ENCODE peak calls at places on chromosomes 4 and X, in four cellular contexts. One of them, this sample, is unnamed.

GRCh38 chr4:99324978-99325377 is 3.8 kb upstream of the ADH1B start:
- DNase-seq in CD8-positive, alpha-beta T cell: no peak
- DNase-seq in psoas muscle: peak
- DNase-seq in right atrium auricular region: peak
- DNase-seq in this sample: no peak

GRCh38 chrX:107449490-107450175 is at the start of gene FRMPD3:
- DNase-seq in CD8-positive, alpha-beta T cell: no peak
- DNase-seq in psoas muscle: no peak
- DNase-seq in right atrium auricular region: no peak
- DNase-seq in this sample: no peak

GRCh38 chr4:119861731-119862130 is 204.9 kb downstream of the MAD2L1 start:
- DNase-seq in CD8-positive, alpha-beta T cell: no peak
- DNase-seq in psoas muscle: no peak
- DNase-seq in right atrium auricular region: no peak
- DNase-seq in this sample: no peak

GRCh38 chr4:27100713-27101112 is 240.1 kb downstream of the STIM2 start:
- DNase-seq in CD8-positive, alpha-beta T cell: no peak
- DNase-seq in psoas muscle: no peak
- DNase-seq in right atrium auricular region: no peak
- DNase-seq in this sample: no peak

GRCh38 chr4:154018659-154019058 is 229.8 kb upstream of the SFRP2 start:
- DNase-seq in CD8-positive, alpha-beta T cell: no peak
- DNase-seq in psoas muscle: no peak
- DNase-seq in right atrium auricular region: no peak
- DNase-seq in this sample: no peak

GRCh38 chr4:173287486-173287885 is 46.7 kb downstream of the HMGB2 start:
- DNase-seq in CD8-positive, alpha-beta T cell: no peak
- DNase-seq in psoas muscle: no peak
- DNase-seq in right atrium auricular region: no peak
- DNase-seq in this sample: no peak

GRCh38 chr4:87179751-87180150 is 40.7 kb downstream of the KLHL8 start:
- DNase-seq in CD8-positive, alpha-beta T cell: no peak
- DNase-seq in psoas muscle: no peak
- DNase-seq in right atrium auricular region: no peak
- DNase-seq in this sample: no peak

GRCh38 chr4:12852338-12853307 is 631.5 kb downstream of the RAB28 start:
- DNase-seq in CD8-positive, alpha-beta T cell: no peak
- DNase-seq in psoas muscle: no peak
- DNase-seq in right atrium auricular region: no peak
- DNase-seq in this sample: no peak

GRCh38 chr4:37895271-37895670 is 4.4 kb downstream of the TBC1D1 start:
- DNase-seq in CD8-positive, alpha-beta T cell: no peak
- DNase-seq in psoas muscle: no peak
- DNase-seq in right atrium auricular region: no peak
- DNase-seq in this sample: no peak

GRCh38 chr4:158588777-158589176 is 67.1 kb downstream of the RXFP1 start:
- DNase-seq in CD8-positive, alpha-beta T cell: no peak
- DNase-seq in psoas muscle: no peak
- DNase-seq in right atrium auricular region: no peak
- DNase-seq in this sample: no peak

GRCh38 chrX:40434443-40434842 is 146.3 kb upstream of the ATP6AP2 start:
- DNase-seq in CD8-positive, alpha-beta T cell: no peak
- DNase-seq in psoas muscle: no peak
- DNase-seq in right atrium auricular region: no peak
- DNase-seq in this sample: no peak

GRCh38 chrX:16807548-16807947 is 21.3 kb downstream of the TXLNG start:
- DNase-seq in CD8-positive, alpha-beta T cell: no peak
- DNase-seq in psoas muscle: no peak
- DNase-seq in right atrium auricular region: no peak
- DNase-seq in this sample: no peak

GRCh38 chrX:70423937-70424336 is 823 bp downstream of the GDPD2 start:
- DNase-seq in CD8-positive, alpha-beta T cell: no peak
- DNase-seq in psoas muscle: no peak
- DNase-seq in right atrium auricular region: no peak
- DNase-seq in this sample: no peak

GRCh38 chr4:156734965-156735895 is 236.4 kb downstream of the PDGFC start:
- DNase-seq in CD8-positive, alpha-beta T cell: no peak
- DNase-seq in psoas muscle: no peak
- DNase-seq in right atrium auricular region: no peak
- DNase-seq in this sample: no peak

GRCh38 chrX:125295337-125295736 is 24.3 kb upstream of the TEX13C start:
- DNase-seq in CD8-positive, alpha-beta T cell: no peak
- DNase-seq in psoas muscle: no peak
- DNase-seq in right atrium auricular region: no peak
- DNase-seq in this sample: no peak

GRCh38 chrX:42943051-42943450 is 165.1 kb upstream of the PPP1R2C start:
- DNase-seq in CD8-positive, alpha-beta T cell: peak
- DNase-seq in psoas muscle: no peak
- DNase-seq in right atrium auricular region: no peak
- DNase-seq in this sample: no peak

GRCh38 chrX:9164535-9165425 is 130.9 kb upstream of the FAM9B start:
- DNase-seq in CD8-positive, alpha-beta T cell: no peak
- DNase-seq in psoas muscle: no peak
- DNase-seq in right atrium auricular region: no peak
- DNase-seq in this sample: no peak

GRCh38 chr4:16225996-16226815 is at the start of gene TAPT1:
- DNase-seq in CD8-positive, alpha-beta T cell: peak
- DNase-seq in psoas muscle: peak
- DNase-seq in right atrium auricular region: peak
- DNase-seq in this sample: peak

GRCh38 chrX:104315555-104315954 is 60.8 kb upstream of the ESX1 start:
- DNase-seq in CD8-positive, alpha-beta T cell: no peak
- DNase-seq in psoas muscle: no peak
- DNase-seq in right atrium auricular region: no peak
- DNase-seq in this sample: no peak

GRCh38 chr4:63232058-63232457 is 1177.2 kb downstream of the TECRL start:
- DNase-seq in CD8-positive, alpha-beta T cell: no peak
- DNase-seq in psoas muscle: no peak
- DNase-seq in right atrium auricular region: no peak
- DNase-seq in this sample: no peak

GRCh38 chrX:44203791-44204190 is 139.7 kb downstream of the EFHC2 start:
- DNase-seq in CD8-positive, alpha-beta T cell: no peak
- DNase-seq in psoas muscle: no peak
- DNase-seq in right atrium auricular region: no peak
- DNase-seq in this sample: no peak
- TF ChIP-seq CTCF in CD8-positive, alpha-beta T cell: no peak
- TF ChIP-seq CTCF in psoas muscle: no peak
- TF ChIP-seq CTCF in right atrium auricular region: no peak
- TF ChIP-seq CTCF in this sample: no peak

GRCh38 chrX:18894156-18894555 is 89.8 kb downstream of the PHKA2 start:
- DNase-seq in CD8-positive, alpha-beta T cell: no peak
- DNase-seq in psoas muscle: peak
- DNase-seq in right atrium auricular region: no peak
- DNase-seq in this sample: no peak

GRCh38 chrX:18893536-18893935 is 90.4 kb downstream of the PHKA2 start:
- DNase-seq in CD8-positive, alpha-beta T cell: no peak
- DNase-seq in psoas muscle: no peak
- DNase-seq in right atrium auricular region: no peak
- DNase-seq in this sample: no peak

GRCh38 chrX:18896680-18897544 is 87.0 kb downstream of the PHKA2 start:
- DNase-seq in CD8-positive, alpha-beta T cell: no peak
- DNase-seq in psoas muscle: no peak
- DNase-seq in right atrium auricular region: no peak
- DNase-seq in this sample: no peak

GRCh38 chrX:18897611-18898010 is 86.3 kb downstream of the PHKA2 start:
- DNase-seq in CD8-positive, alpha-beta T cell: no peak
- DNase-seq in psoas muscle: no peak
- DNase-seq in right atrium auricular region: no peak
- DNase-seq in this sample: no peak

GRCh38 chrX:18895157-18895952 is 88.6 kb downstream of the PHKA2 start:
- DNase-seq in CD8-positive, alpha-beta T cell: no peak
- DNase-seq in psoas muscle: peak
- DNase-seq in right atrium auricular region: no peak
- DNase-seq in this sample: no peak
- TF ChIP-seq CTCF in CD8-positive, alpha-beta T cell: no peak
- TF ChIP-seq CTCF in psoas muscle: peak
- TF ChIP-seq CTCF in right atrium auricular region: peak
- TF ChIP-seq CTCF in this sample: no peak

GRCh38 chr4:47945930-47946726 is 31.7 kb upstream of the NFXL1 start:
- DNase-seq in CD8-positive, alpha-beta T cell: no peak
- DNase-seq in psoas muscle: no peak
- DNase-seq in right atrium auricular region: no peak
- DNase-seq in this sample: no peak
- TF ChIP-seq CTCF in CD8-positive, alpha-beta T cell: no peak
- TF ChIP-seq CTCF in psoas muscle: no peak
- TF ChIP-seq CTCF in right atrium auricular region: no peak
- TF ChIP-seq CTCF in this sample: no peak

GRCh38 chr4:2007804-2008670 is 737 bp downstream of the NELFA start:
- DNase-seq in CD8-positive, alpha-beta T cell: no peak
- DNase-seq in psoas muscle: no peak
- DNase-seq in right atrium auricular region: no peak
- DNase-seq in this sample: no peak

GRCh38 chr4:2008921-2009650 is at the start of gene NELFA:
- DNase-seq in CD8-positive, alpha-beta T cell: peak
- DNase-seq in psoas muscle: peak
- DNase-seq in right atrium auricular region: peak
- DNase-seq in this sample: peak

GRCh38 chr4:2006956-2007653 is 1.7 kb downstream of the NELFA start:
- DNase-seq in CD8-positive, alpha-beta T cell: no peak
- DNase-seq in psoas muscle: no peak
- DNase-seq in right atrium auricular region: no peak
- DNase-seq in this sample: no peak

GRCh38 chr4:2009651-2010233 is 968 bp upstream of the NELFA start:
- DNase-seq in CD8-positive, alpha-beta T cell: peak
- DNase-seq in psoas muscle: peak
- DNase-seq in right atrium auricular region: peak
- DNase-seq in this sample: no peak

DNA sequence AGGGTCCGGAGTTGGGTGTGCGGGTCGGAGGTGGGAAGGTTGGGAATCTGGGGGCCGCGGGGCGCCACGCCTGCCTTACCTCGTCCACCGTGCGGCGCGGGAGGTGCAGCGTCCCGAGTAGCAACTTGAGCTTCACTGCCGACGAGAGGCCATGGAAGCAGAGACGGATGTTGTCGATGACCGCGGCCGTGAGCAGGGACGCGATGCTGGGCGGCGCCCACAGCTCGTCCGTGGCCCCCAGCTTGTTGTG is 178 bp downstream of the NELFA start:
- DNase-seq in CD8-positive, alpha-beta T cell: no peak
- DNase-seq in psoas muscle: no peak
- DNase-seq in right atrium auricular region: no peak
- DNase-seq in this sample: no peak
- TF ChIP-seq CTCF in CD8-positive, alpha-beta T cell: no peak
- TF ChIP-seq CTCF in psoas muscle: no peak
- TF ChIP-seq CTCF in right atrium auricular region: no peak
- TF ChIP-seq CTCF in this sample: no peak

DNA sequence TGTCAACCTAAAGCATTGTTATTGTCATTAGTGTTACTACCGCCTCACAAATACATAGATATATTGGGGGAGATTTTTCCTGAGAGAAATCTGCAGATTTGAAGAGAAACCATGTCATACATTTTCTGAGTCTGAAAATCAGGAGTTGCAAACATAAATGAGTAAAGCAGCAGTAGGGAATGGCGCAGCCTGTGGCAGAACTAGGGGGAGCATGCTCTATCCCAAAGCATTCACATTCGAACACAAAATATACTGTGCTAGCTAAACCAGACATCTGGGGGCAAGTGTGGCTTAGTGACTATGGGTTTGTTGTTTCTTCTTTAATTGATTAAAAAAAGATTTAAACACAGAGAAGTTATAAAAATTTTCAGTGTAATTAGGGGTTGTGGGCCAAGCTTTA is 83.2 kb downstream of the CPE start:
- DNase-seq in CD8-positive, alpha-beta T cell: no peak
- DNase-seq in psoas muscle: no peak
- DNase-seq in right atrium auricular region: no peak
- DNase-seq in this sample: no peak
- TF ChIP-seq CTCF in CD8-positive, alpha-beta T cell: no peak
- TF ChIP-seq CTCF in psoas muscle: no peak
- TF ChIP-seq CTCF in right atrium auricular region: no peak
- TF ChIP-seq CTCF in this sample: no peak

DNA sequence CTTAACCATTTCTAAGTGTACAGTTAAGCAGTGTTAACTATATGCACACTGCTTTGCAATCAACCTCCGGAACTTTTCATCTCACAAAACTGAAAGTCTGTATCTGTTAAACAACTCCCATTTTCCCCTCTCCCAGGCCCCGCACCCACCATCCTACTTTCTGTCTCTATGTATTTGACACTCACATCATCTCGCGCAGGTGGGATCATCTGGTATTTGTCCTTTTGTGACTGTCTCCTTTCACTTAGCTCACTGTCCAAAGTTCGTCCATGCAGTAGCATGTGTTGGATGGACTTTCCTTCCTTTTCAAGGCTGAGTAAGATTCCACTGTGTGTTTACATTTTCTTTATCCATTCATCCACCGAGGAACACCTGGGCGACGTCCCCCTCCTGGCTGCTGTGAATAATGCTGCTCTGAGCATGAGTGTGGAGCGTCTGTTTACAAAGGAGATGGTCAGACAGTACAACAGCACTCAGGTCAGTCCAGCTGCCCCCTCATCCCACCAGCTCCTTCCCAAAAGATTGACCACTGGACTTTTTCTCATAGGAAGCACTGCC is 39.8 kb downstream of the DCTD start:
- DNase-seq in CD8-positive, alpha-beta T cell: no peak
- DNase-seq in psoas muscle: no peak
- DNase-seq in right atrium auricular region: no peak
- DNase-seq in this sample: no peak
- TF ChIP-seq CTCF in CD8-positive, alpha-beta T cell: no peak
- TF ChIP-seq CTCF in psoas muscle: no peak
- TF ChIP-seq CTCF in right atrium auricular region: no peak
- TF ChIP-seq CTCF in this sample: no peak

GRCh38 chr4:166512267-166512666 is 639.2 kb downstream of the TLL1 start:
- DNase-seq in CD8-positive, alpha-beta T cell: no peak
- DNase-seq in psoas muscle: no peak
- DNase-seq in right atrium auricular region: no peak
- DNase-seq in this sample: no peak
- TF ChIP-seq CTCF in CD8-positive, alpha-beta T cell: no peak
- TF ChIP-seq CTCF in psoas muscle: no peak
- TF ChIP-seq CTCF in right atrium auricular region: no peak
- TF ChIP-seq CTCF in this sample: no peak

DNA sequence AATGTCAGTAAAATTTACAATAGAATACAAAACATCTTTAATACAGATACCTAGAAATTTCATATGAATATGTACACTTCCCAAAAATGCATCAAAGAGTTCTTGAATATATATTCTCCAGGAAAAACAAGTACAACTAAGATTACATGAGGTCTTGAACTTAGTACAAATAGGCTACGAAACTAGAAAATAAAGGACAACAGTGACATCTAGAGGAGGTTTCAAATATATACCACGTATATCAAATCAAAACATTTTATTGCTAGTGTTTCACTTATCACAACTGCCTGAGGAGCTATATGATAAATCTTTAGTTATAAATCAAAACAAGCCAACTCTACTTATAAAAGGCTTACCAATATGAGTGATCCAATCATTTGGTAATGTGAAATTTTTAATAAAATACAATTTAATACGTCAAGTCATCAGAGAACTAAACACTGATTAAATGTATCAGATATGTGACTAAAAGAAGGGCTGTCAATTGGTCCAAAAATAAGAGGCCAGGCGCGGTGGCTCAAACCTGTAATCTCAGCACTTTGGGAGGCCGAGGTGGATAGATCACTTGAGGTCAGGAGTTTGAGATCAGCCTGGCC is 36.6 kb downstream of the ANAPC10 start:
- DNase-seq in CD8-positive, alpha-beta T cell: no peak
- DNase-seq in psoas muscle: no peak
- DNase-seq in right atrium auricular region: no peak
- DNase-seq in this sample: no peak
- TF ChIP-seq CTCF in CD8-positive, alpha-beta T cell: peak
- TF ChIP-seq CTCF in psoas muscle: peak
- TF ChIP-seq CTCF in right atrium auricular region: peak
- TF ChIP-seq CTCF in this sample: peak

GRCh38 chr4:71540749-71541269 is 202.0 kb downstream of the SLC4A4 start:
- DNase-seq in CD8-positive, alpha-beta T cell: no peak
- DNase-seq in psoas muscle: no peak
- DNase-seq in right atrium auricular region: no peak
- DNase-seq in this sample: no peak
- TF ChIP-seq CTCF in CD8-positive, alpha-beta T cell: no peak
- TF ChIP-seq CTCF in psoas muscle: no peak
- TF ChIP-seq CTCF in right atrium auricular region: no peak
- TF ChIP-seq CTCF in this sample: no peak